ENCODE peak calls at places on chromosome 4, in seven cellular contexts. D, E, F, X, V, O and Q are unnamed samples.

GRCh38 chr4:185017964-185018772 is at the start of gene HELT:
- DNase-seq in F (no peak), O (peak), V (no peak), D (no peak), E (peak), X (no peak), Q (no peak)

GRCh38 chr4:188781655-188782054 is 642.4 kb downstream of the TRIML1 start:
- DNase-seq in O (peak), E (peak), D (peak), V (no peak), X (peak), F (peak), Q (peak)

GRCh38 chr4:126977306-126977705 is 655.5 kb upstream of the INTU start:
- DNase-seq in D (peak), X (no peak), F (peak), E (peak), V (no peak), O (peak), Q (no peak)

GRCh38 chr4:143286733-143287570 is 49.7 kb upstream of the GAB1 start:
- DNase-seq in X (no peak), F (peak), D (peak), O (no peak), V (no peak), E (no peak), Q (no peak)

GRCh38 chr4:4680243-4680642 is 138.4 kb upstream of the STX18 start:
- DNase-seq in E (no peak), O (no peak), V (no peak), D (no peak), X (no peak), F (no peak), Q (no peak)

GRCh38 chr4:47577779-47578553 is 92.9 kb downstream of the ATP10D start:
- DNase-seq in O (no peak), X (no peak), F (peak), D (peak), E (no peak), V (no peak), Q (no peak)

GRCh38 chr4:8107146-8107657 is 51.4 kb downstream of the ABLIM2 start:
- DNase-seq in O (no peak), D (no peak), E (no peak), X (no peak), F (no peak), V (no peak), Q (no peak)

GRCh38 chr4:76718806-76719205 is 179.1 kb downstream of the SOWAHB start:
- DNase-seq in E (no peak), D (no peak), F (no peak), X (no peak), O (peak), V (no peak), Q (no peak)

GRCh38 chr4:1293531-1293941 is 3.8 kb downstream of the MAEA start:
- DNase-seq in X (no peak), E (no peak), V (no peak), F (no peak), O (no peak), D (no peak), Q (no peak)

GRCh38 chr4:107319386-107319785 is 283.3 kb upstream of the DKK2 start:
- DNase-seq in X (no peak), D (no peak), O (no peak), V (no peak), F (no peak), E (no peak), Q (no peak)

GRCh38 chr4:57734104-57734503 is 623.9 kb upstream of the IGFBP7 start:
- DNase-seq in X (no peak), O (no peak), D (no peak), F (no peak), E (no peak), V (no peak), Q (no peak)

GRCh38 chr4:75672461-75673026 is 667 bp downstream of the G3BP2 start:
- DNase-seq in X (no peak), E (peak), V (peak), O (peak), F (peak), D (peak), Q (peak)

GRCh38 chr4:104907991-104908390 is 238.7 kb upstream of the TET2 start:
- DNase-seq in E (no peak), F (no peak), D (no peak), O (no peak), V (no peak), X (no peak), Q (no peak)

GRCh38 chr4:78336093-78336943 is 215.3 kb upstream of the ANXA3 start:
- DNase-seq in F (peak), V (no peak), X (no peak), D (peak), E (no peak), O (peak), Q (no peak)

GRCh38 chr4:15653864-15654391 is 1.2 kb downstream of the FBXL5 start:
- DNase-seq in V (peak), X (no peak), O (peak), F (peak), D (peak), E (no peak), Q (no peak)

GRCh38 chr4:119106036-119107000 is 29.3 kb upstream of the MYOZ2 start:
- DNase-seq in F (peak), X (no peak), D (no peak), V (no peak), O (no peak), E (no peak), Q (no peak)

GRCh38 chr4:87363552-87363951 is 27.4 kb downstream of the HSD17B11 start:
- DNase-seq in E (no peak), F (no peak), X (no peak), D (no peak), V (no peak), O (no peak), Q (no peak)

GRCh38 chr4:11632488-11632887 is 203.8 kb upstream of the HS3ST1 start:
- DNase-seq in E (no peak), V (no peak), O (no peak), D (no peak), X (no peak), F (no peak), Q (no peak)

GRCh38 chr4:142846105-142846728 is at the start of gene INPP4B:
- DNase-seq in D (peak), V (peak), X (no peak), O (peak), F (peak), E (peak), Q (peak)

GRCh38 chr4:23736466-23736865 is 153.4 kb downstream of the PPARGC1A start:
- DNase-seq in F (no peak), O (no peak), V (no peak), E (no peak), X (no peak), D (no peak), Q (no peak)

GRCh38 chr4:83889802-83890201 is 353.9 kb downstream of the GPAT3 start:
- DNase-seq in D (peak), E (no peak), F (peak), V (no peak), O (no peak), X (no peak), Q (no peak)

GRCh38 chr4:1056671-1057402 is 45.4 kb downstream of the FGFRL1 start:
- DNase-seq in F (no peak), V (no peak), O (no peak), X (no peak), D (no peak), E (peak), Q (no peak)

GRCh38 chr4:181662383-181662782 is 580.8 kb upstream of the TENM3 start:
- DNase-seq in E (no peak), D (peak), O (no peak), X (no peak), F (no peak), V (peak), Q (no peak)

GRCh38 chr4:185201983-185202962 is 1.5 kb downstream of the CFAP97 start:
- DNase-seq in D (peak), V (no peak), O (peak), E (peak), F (peak), X (no peak), Q (peak)

GRCh38 chr4:95293014-95293413 is 255.8 kb downstream of the UNC5C start:
- DNase-seq in E (no peak), O (no peak), D (no peak), X (no peak), F (peak), V (no peak), Q (no peak)

GRCh38 chr4:186621959-186622553 is 66.7 kb upstream of the MTNR1A start:
- DNase-seq in E (no peak), D (peak), V (no peak), O (peak), F (peak), X (no peak), Q (peak)

GRCh38 chr4:183142566-183143545 is 43.8 kb downstream of the WWC2 start:
- DNase-seq in F (peak), O (peak), D (peak), E (no peak), X (no peak), V (no peak), Q (no peak)

GRCh38 chr4:101232074-101232776 is 115.1 kb downstream of the PPP3CA start:
- DNase-seq in F (peak), X (no peak), V (no peak), O (no peak), E (no peak), D (peak), Q (peak)

GRCh38 chr4:174596513-174596912 is 74.2 kb upstream of the HPGD start:
- DNase-seq in E (no peak), O (no peak), D (no peak), F (no peak), X (no peak), V (no peak), Q (no peak)

GRCh38 chr4:159498371-159499115 is 395.7 kb downstream of the RAPGEF2 start:
- DNase-seq in F (no peak), E (no peak), X (no peak), V (no peak), O (no peak), D (no peak), Q (peak)

GRCh38 chr4:100816646-100817045 is 298.8 kb upstream of the EMCN start:
- DNase-seq in D (no peak), F (peak), E (no peak), X (no peak), O (no peak), V (no peak), Q (peak)

GRCh38 chr4:77172336-77172735 is 15.3 kb downstream of the CCNG2 start:
- DNase-seq in F (peak), O (no peak), E (no peak), D (peak), V (no peak), X (no peak), Q (no peak)

GRCh38 chr4:14234330-14234729 is 606.8 kb upstream of the BOD1L1 start:
- DNase-seq in D (no peak), V (no peak), X (no peak), F (no peak), E (no peak), O (no peak), Q (no peak)

GRCh38 chr4:105912633-105913032 is 17.4 kb downstream of the NPNT start:
- DNase-seq in O (no peak), D (no peak), F (no peak), E (no peak), V (no peak), X (no peak), Q (no peak)

GRCh38 chr4:186659936-186660335 is 63.7 kb downstream of the FAT1 start:
- DNase-seq in X (no peak), F (no peak), O (no peak), D (no peak), V (no peak), E (no peak), Q (no peak)

GRCh38 chr4:536351-536972 is 37.5 kb downstream of the PIGG start:
- DNase-seq in O (no peak), F (no peak), X (no peak), D (no peak), V (no peak), E (no peak), Q (no peak)

GRCh38 chr4:14143892-14144291 is 516.4 kb upstream of the BOD1L1 start:
- DNase-seq in F (no peak), D (peak), V (no peak), E (no peak), X (no peak), O (peak), Q (no peak)

GRCh38 chr4:86306816-86307215 is 53.0 kb downstream of the MAPK10 start:
- DNase-seq in V (no peak), D (peak), X (no peak), F (peak), O (no peak), E (no peak), Q (no peak)

GRCh38 chr4:153204247-153205027 is at the start of gene TRIM2:
- DNase-seq in X (no peak), O (peak), E (peak), V (no peak), F (peak), D (peak), Q (no peak)

DNA sequence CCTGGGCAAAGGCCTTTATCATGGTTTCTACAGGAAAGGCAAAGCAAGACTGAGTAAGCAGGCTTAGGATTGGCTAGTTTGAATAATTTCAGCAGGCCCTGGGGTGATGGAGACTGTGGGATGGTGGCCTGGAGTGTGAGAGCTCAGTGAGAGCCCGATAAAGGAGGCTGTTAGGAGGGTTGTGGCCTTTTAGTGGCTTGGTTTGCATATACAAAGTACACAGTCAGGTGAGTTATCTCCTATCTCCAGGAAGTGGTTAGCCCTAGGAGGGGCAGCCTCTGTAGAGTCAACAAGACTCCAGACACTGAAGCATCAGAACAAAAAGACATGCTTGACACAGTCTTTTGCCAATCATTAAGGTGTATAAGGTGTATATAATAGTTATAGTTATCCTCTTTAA is 157.2 kb downstream of the CFAP299 start:
- DNase-seq in X (no peak), D (no peak), F (no peak), V (no peak), E (no peak), O (peak), Q (no peak)
- H2BK120ac ChIP-seq in X (no peak), D (no peak), F (no peak), V (no peak), E (no peak), O (no peak), Q (no peak)

GRCh38 chr4:173517781-173518371 is 12.2 kb downstream of the HAND2 start:
- DNase-seq in V (no peak), F (peak), D (no peak), E (peak), O (peak), X (no peak), Q (no peak)

GRCh38 chr4:173514641-173515217 is 15.3 kb downstream of the HAND2 start:
- DNase-seq in O (no peak), F (peak), V (no peak), E (no peak), X (no peak), D (no peak), Q (no peak)

GRCh38 chr4:173513651-173514050 is 16.4 kb downstream of the HAND2 start:
- DNase-seq in F (peak), X (no peak), E (no peak), D (no peak), O (no peak), V (no peak), Q (no peak)

GRCh38 chr4:173516621-173517612 is 13.1 kb downstream of the HAND2 start:
- DNase-seq in X (no peak), D (no peak), E (peak), V (no peak), O (peak), F (peak), Q (no peak)

GRCh38 chr4:173515458-173515857 is 14.6 kb downstream of the HAND2 start:
- DNase-seq in O (no peak), V (no peak), E (no peak), F (no peak), D (no peak), X (no peak), Q (no peak)
- H3K4ac ChIP-seq in O (no peak), V (no peak), E (no peak), F (peak), D (no peak), X (peak), Q (no peak)

GRCh38 chr4:88940506-88940905 is 116.5 kb downstream of the FAM13A start:
- DNase-seq in D (no peak), X (no peak), V (no peak), E (no peak), F (no peak), O (no peak), Q (no peak)

GRCh38 chr4:88933414-88933813 is 123.6 kb downstream of the FAM13A start:
- DNase-seq in E (no peak), V (no peak), X (no peak), O (no peak), F (no peak), D (no peak), Q (no peak)

GRCh38 chr4:88938138-88938537 is 118.8 kb downstream of the FAM13A start:
- DNase-seq in X (no peak), O (peak), F (peak), D (peak), E (no peak), V (no peak), Q (peak)

GRCh38 chr4:88939697-88940096 is 117.3 kb downstream of the FAM13A start:
- DNase-seq in D (peak), F (no peak), V (no peak), E (no peak), O (no peak), X (no peak), Q (no peak)

DNA sequence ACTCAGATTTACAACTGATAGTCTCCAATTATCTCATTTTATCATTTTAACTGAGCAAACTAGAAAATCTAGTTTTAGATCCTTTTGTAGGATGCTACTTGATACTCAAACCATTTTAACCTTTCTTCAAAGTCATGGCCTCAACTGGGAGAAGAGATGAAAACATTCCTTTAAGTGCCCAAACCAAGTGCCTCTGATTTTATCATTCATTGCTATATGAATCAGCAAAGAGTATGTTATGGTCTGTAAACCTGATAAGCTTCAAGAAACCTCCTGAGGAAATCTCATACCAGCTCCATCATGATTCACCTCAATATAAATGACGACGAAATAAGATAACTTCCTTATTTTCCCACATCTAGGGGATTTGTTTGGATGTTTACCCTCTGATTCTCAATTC is 119.9 kb downstream of the FAM13A start:
- DNase-seq in E (no peak), D (peak), F (peak), X (no peak), O (no peak), V (no peak), Q (peak)
- H2BK120ac ChIP-seq in E (no peak), D (peak), F (no peak), X (no peak), O (no peak), V (no peak), Q (no peak)

GRCh38 chr4:169366821-169367220 is 96.1 kb upstream of the SH3RF1 start:
- DNase-seq in V (no peak), O (no peak), X (no peak), E (no peak), D (no peak), F (no peak), Q (no peak)
- H3K4ac ChIP-seq in V (no peak), O (no peak), X (no peak), E (no peak), D (no peak), F (no peak), Q (no peak)

GRCh38 chr4:130814896-130815295 is 1718.9 kb downstream of the C4orf33 start:
- DNase-seq in X (no peak), V (no peak), O (no peak), E (no peak), F (no peak), D (no peak), Q (no peak)

GRCh38 chr4:130808492-130808891 is 1712.5 kb downstream of the C4orf33 start:
- DNase-seq in X (no peak), E (no peak), F (peak), O (peak), V (no peak), D (no peak), Q (no peak)

GRCh38 chr4:130812117-130812765 is 1716.3 kb downstream of the C4orf33 start:
- DNase-seq in O (no peak), V (no peak), F (no peak), E (no peak), X (no peak), D (no peak), Q (no peak)
- H2BK120ac ChIP-seq in O (no peak), V (no peak), F (no peak), E (no peak), X (peak), D (no peak), Q (no peak)

GRCh38 chr4:6855692-6856297 is 53.8 kb upstream of the TBC1D14 start:
- DNase-seq in F (peak), X (no peak), E (no peak), D (peak), O (no peak), V (no peak), Q (no peak)
- H3K4ac ChIP-seq in F (no peak), X (no peak), E (no peak), D (peak), O (no peak), V (no peak), Q (no peak)

DNA sequence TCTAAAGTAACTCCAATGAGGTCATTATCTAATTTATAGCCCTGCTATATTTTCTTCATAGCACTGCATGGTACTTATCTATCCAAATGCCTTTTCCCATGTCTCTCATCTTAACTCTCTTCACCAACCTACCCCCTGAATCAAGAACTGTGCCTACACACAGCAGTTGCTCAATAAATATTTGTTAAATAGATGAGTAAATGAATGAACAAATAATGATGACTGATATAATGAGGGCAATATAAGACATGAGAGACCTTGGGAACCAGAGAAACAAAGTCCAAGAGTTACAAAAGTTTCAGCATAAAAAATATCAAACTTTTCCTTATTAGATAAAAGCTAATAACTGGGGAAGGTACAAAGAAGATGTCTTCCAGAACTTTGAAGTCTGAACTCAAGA is 19.6 kb downstream of the CAMK2D start:
- DNase-seq in V (no peak), X (no peak), D (no peak), F (no peak), E (no peak), O (no peak), Q (no peak)
- H2BK120ac ChIP-seq in V (no peak), X (no peak), D (no peak), F (no peak), E (no peak), O (no peak), Q (no peak)

GRCh38 chr4:59936566-59936965 is 1263.6 kb upstream of the ADGRL3 start:
- DNase-seq in V (no peak), F (no peak), X (no peak), O (no peak), E (no peak), D (no peak), Q (no peak)
- H3K4ac ChIP-seq in V (no peak), F (no peak), X (no peak), O (no peak), E (no peak), D (no peak), Q (no peak)

GRCh38 chr4:168362025-168362401 is 43.5 kb upstream of the DDX60 start:
- DNase-seq in O (no peak), D (no peak), X (no peak), E (no peak), F (no peak), V (no peak), Q (no peak)
- H2BK120ac ChIP-seq in O (no peak), D (no peak), X (no peak), E (no peak), F (no peak), V (no peak), Q (no peak)